ENCODE peak calls at places on chromosomes 7 and 10, in five cellular contexts. One of them, this sample, is unnamed.

GRCh38 chr10:117860823-117861222 is 185.9 kb downstream of the RAB11FIP2 start:
- DNase-seq in SJCRH30: no peak
- DNase-seq in pons: no peak
- DNase-seq in NCI-H446 treated with DMSO at 0.1 percent for 48 hours: no peak
- DNase-seq in H9: no peak
- DNase-seq in this sample: no peak

GRCh38 chr10:84088626-84089025 is 50.7 kb upstream of the GHITM start:
- DNase-seq in H9: no peak
- DNase-seq in pons: no peak
- DNase-seq in NCI-H446 treated with DMSO at 0.1 percent for 48 hours: no peak
- DNase-seq in SJCRH30: no peak
- DNase-seq in this sample: no peak

GRCh38 chr10:14196113-14196512 is 134.6 kb downstream of the FRMD4A start:
- DNase-seq in pons: no peak
- DNase-seq in NCI-H446 treated with DMSO at 0.1 percent for 48 hours: no peak
- DNase-seq in H9: no peak
- DNase-seq in SJCRH30: no peak
- DNase-seq in this sample: no peak

GRCh38 chr7:155581107-155581830 is 34.9 kb upstream of the CNPY1 start:
- DNase-seq in SJCRH30: no peak
- DNase-seq in NCI-H446 treated with DMSO at 0.1 percent for 48 hours: no peak
- DNase-seq in H9: no peak
- DNase-seq in pons: no peak
- DNase-seq in this sample: no peak

GRCh38 chr10:6423004-6423403 is 157.1 kb downstream of the PRKCQ start:
- DNase-seq in NCI-H446 treated with DMSO at 0.1 percent for 48 hours: no peak
- DNase-seq in pons: no peak
- DNase-seq in H9: no peak
- DNase-seq in SJCRH30: peak; percentile 8
- DNase-seq in this sample: no peak

GRCh38 chr7:114422478-114423217 is 8.0 kb downstream of the FOXP2 start:
- DNase-seq in H9: no peak
- DNase-seq in SJCRH30: peak; percentile 22
- DNase-seq in pons: no peak
- DNase-seq in NCI-H446 treated with DMSO at 0.1 percent for 48 hours: no peak
- DNase-seq in this sample: no peak

GRCh38 chr10:118958984-118959916 is 70.3 kb upstream of the NANOS1 start:
- DNase-seq in H9: peak; percentile 25
- DNase-seq in SJCRH30: peak; percentile 1
- DNase-seq in pons: peak; percentile 42
- DNase-seq in NCI-H446 treated with DMSO at 0.1 percent for 48 hours: no peak
- DNase-seq in this sample: peak; percentile 42

GRCh38 chr10:47261121-47261520 is 38.9 kb upstream of the GDF10 start:
- DNase-seq in SJCRH30: no peak
- DNase-seq in pons: no peak
- DNase-seq in H9: no peak
- DNase-seq in NCI-H446 treated with DMSO at 0.1 percent for 48 hours: no peak
- DNase-seq in this sample: no peak

GRCh38 chr7:2689951-2690705 is 2.1 kb downstream of the AMZ1 start:
- DNase-seq in H9: no peak
- DNase-seq in NCI-H446 treated with DMSO at 0.1 percent for 48 hours: no peak
- DNase-seq in SJCRH30: peak; percentile 35
- DNase-seq in pons: no peak
- DNase-seq in this sample: no peak

GRCh38 chr7:32163141-32163806 is 93.1 kb upstream of the PDE1C start:
- DNase-seq in pons: peak; percentile 11
- DNase-seq in SJCRH30: peak; percentile 64
- DNase-seq in NCI-H446 treated with DMSO at 0.1 percent for 48 hours: peak; percentile 100
- DNase-seq in H9: no peak
- DNase-seq in this sample: peak; percentile 69

GRCh38 chr7:82183633-82184032 is 259.9 kb downstream of the CACNA2D1 start:
- DNase-seq in NCI-H446 treated with DMSO at 0.1 percent for 48 hours: no peak
- DNase-seq in SJCRH30: no peak
- DNase-seq in H9: no peak
- DNase-seq in pons: no peak
- DNase-seq in this sample: peak; percentile 29

GRCh38 chr10:83166344-83166743 is 973.0 kb upstream of the GHITM start:
- DNase-seq in H9: peak; percentile 80
- DNase-seq in pons: peak; percentile 4
- DNase-seq in NCI-H446 treated with DMSO at 0.1 percent for 48 hours: no peak
- DNase-seq in SJCRH30: no peak
- DNase-seq in this sample: no peak

GRCh38 chr7:19368540-19368939 is 223.3 kb upstream of the FERD3L start:
- DNase-seq in NCI-H446 treated with DMSO at 0.1 percent for 48 hours: no peak
- DNase-seq in pons: no peak
- DNase-seq in H9: no peak
- DNase-seq in SJCRH30: no peak
- DNase-seq in this sample: no peak

GRCh38 chr7:138863931-138864330 is 65.9 kb upstream of the ATP6V0A4 start:
- DNase-seq in H9: no peak
- DNase-seq in pons: no peak
- DNase-seq in SJCRH30: no peak
- DNase-seq in NCI-H446 treated with DMSO at 0.1 percent for 48 hours: no peak
- DNase-seq in this sample: no peak

GRCh38 chr7:42232275-42232674 is 4.7 kb downstream of the GLI3 start:
- DNase-seq in H9: no peak
- DNase-seq in pons: no peak
- DNase-seq in SJCRH30: no peak
- DNase-seq in NCI-H446 treated with DMSO at 0.1 percent for 48 hours: no peak
- DNase-seq in this sample: peak; percentile 60

GRCh38 chr7:143388491-143389101 is 7.5 kb downstream of the ZYX start:
- DNase-seq in SJCRH30: no peak
- DNase-seq in H9: peak; percentile 65
- DNase-seq in NCI-H446 treated with DMSO at 0.1 percent for 48 hours: no peak
- DNase-seq in pons: no peak
- DNase-seq in this sample: no peak

GRCh38 chr7:127251458-127252379 is 1.0 kb downstream of the GRM8 start:
- DNase-seq in H9: peak; percentile 45
- DNase-seq in NCI-H446 treated with DMSO at 0.1 percent for 48 hours: no peak
- DNase-seq in pons: no peak
- DNase-seq in SJCRH30: no peak
- DNase-seq in this sample: no peak

GRCh38 chr7:131105294-131105802 is 222.3 kb upstream of the MKLN1 start:
- DNase-seq in SJCRH30: no peak
- DNase-seq in H9: no peak
- DNase-seq in pons: peak; percentile 47
- DNase-seq in NCI-H446 treated with DMSO at 0.1 percent for 48 hours: no peak
- DNase-seq in this sample: peak; percentile 9

GRCh38 chr7:76074972-76075370 is 27.1 kb downstream of the MDH2 start:
- DNase-seq in H9: no peak
- DNase-seq in NCI-H446 treated with DMSO at 0.1 percent for 48 hours: no peak
- DNase-seq in SJCRH30: no peak
- DNase-seq in pons: no peak
- DNase-seq in this sample: no peak

GRCh38 chr10:94992811-94993210 is 54.4 kb downstream of the CYP2C9 start:
- DNase-seq in SJCRH30: peak; percentile 85
- DNase-seq in NCI-H446 treated with DMSO at 0.1 percent for 48 hours: no peak
- DNase-seq in pons: no peak
- DNase-seq in H9: peak; percentile 87
- DNase-seq in this sample: no peak

GRCh38 chr10:81873932-81874816 is 820 bp upstream of the NRG3 start:
- DNase-seq in pons: no peak
- DNase-seq in NCI-H446 treated with DMSO at 0.1 percent for 48 hours: peak; percentile 26
- DNase-seq in H9: peak; percentile 85
- DNase-seq in SJCRH30: no peak
- DNase-seq in this sample: no peak

GRCh38 chr10:3071405-3072198 is 4.3 kb downstream of the PFKP start:
- DNase-seq in SJCRH30: no peak
- DNase-seq in H9: no peak
- DNase-seq in pons: no peak
- DNase-seq in NCI-H446 treated with DMSO at 0.1 percent for 48 hours: no peak
- DNase-seq in this sample: no peak

GRCh38 chr7:100691676-100692577 is 2.1 kb downstream of the GIGYF1 start:
- DNase-seq in pons: peak; percentile 73
- DNase-seq in SJCRH30: peak; percentile 78
- DNase-seq in H9: peak; percentile 89
- DNase-seq in NCI-H446 treated with DMSO at 0.1 percent for 48 hours: peak; percentile 54
- DNase-seq in this sample: no peak

GRCh38 chr10:87927091-87927490 is 63.7 kb downstream of the PTEN start:
- DNase-seq in H9: no peak
- DNase-seq in SJCRH30: no peak
- DNase-seq in NCI-H446 treated with DMSO at 0.1 percent for 48 hours: no peak
- DNase-seq in pons: no peak
- DNase-seq in this sample: no peak

GRCh38 chr10:52768114-52768532 is 4.5 kb downstream of the MBL2 start:
- DNase-seq in H9: no peak
- DNase-seq in SJCRH30: no peak
- DNase-seq in NCI-H446 treated with DMSO at 0.1 percent for 48 hours: no peak
- DNase-seq in pons: no peak
- DNase-seq in this sample: no peak

GRCh38 chr10:118106426-118106825 is 59.7 kb upstream of the RAB11FIP2 start:
- DNase-seq in NCI-H446 treated with DMSO at 0.1 percent for 48 hours: no peak
- DNase-seq in H9: no peak
- DNase-seq in pons: no peak
- DNase-seq in SJCRH30: peak; percentile 9
- DNase-seq in this sample: no peak

GRCh38 chr10:62373995-62374861 is at the start of gene ZNF365:
- DNase-seq in H9: peak; percentile 56
- DNase-seq in SJCRH30: peak; percentile 40
- DNase-seq in pons: peak; percentile 72
- DNase-seq in NCI-H446 treated with DMSO at 0.1 percent for 48 hours: no peak
- DNase-seq in this sample: no peak

GRCh38 chr7:55062106-55062499 is 43.3 kb downstream of the EGFR start:
- DNase-seq in SJCRH30: no peak
- DNase-seq in H9: no peak
- DNase-seq in pons: no peak
- DNase-seq in NCI-H446 treated with DMSO at 0.1 percent for 48 hours: no peak
- DNase-seq in this sample: no peak

GRCh38 chr7:75688200-75689136 is 50.3 kb downstream of the HIP1 start:
- DNase-seq in NCI-H446 treated with DMSO at 0.1 percent for 48 hours: no peak
- DNase-seq in SJCRH30: peak; percentile 100
- DNase-seq in H9: no peak
- DNase-seq in pons: peak; percentile 94
- DNase-seq in this sample: no peak

GRCh38 chr7:44977304-44977858 is 1.4 kb downstream of the MYO1G start:
- DNase-seq in H9: no peak
- DNase-seq in SJCRH30: no peak
- DNase-seq in pons: no peak
- DNase-seq in NCI-H446 treated with DMSO at 0.1 percent for 48 hours: no peak
- DNase-seq in this sample: no peak

GRCh38 chr7:79241288-79242055 is 212.0 kb downstream of the MAGI2 start:
- DNase-seq in H9: no peak
- DNase-seq in NCI-H446 treated with DMSO at 0.1 percent for 48 hours: no peak
- DNase-seq in SJCRH30: no peak
- DNase-seq in pons: peak; percentile 19
- DNase-seq in this sample: peak; percentile 67